ENCODE peak calls at places on chromosomes 11 and 22, in six cellular contexts. T is psoas muscle, Y is neural progenitor cell, H is tibial nerve, C is HFF-Myc, E is endothelial cell of umbilical vein. V is an unnamed sample.
A peak's percentile ranks its signal among the peaks of the same experiment; 100 is the strongest.

GRCh38 chr11:94746721-94747120 is 21.4 kb upstream of the AMOTL1 start:
- DNase-seq in T (no peak), Y (no peak), H (no peak), C (no peak), E (no peak), V (no peak)

GRCh38 chr11:73980001-73980960 is 2.4 kb downstream of the UCP2 start:
- DNase-seq in T (peak; percentile 63), Y (no peak), H (no peak), C (no peak), E (peak; percentile 77), V (no peak)

GRCh38 chr22:47400701-47401591 is 638.5 kb downstream of the TBC1D22A start:
- DNase-seq in T (no peak), Y (no peak), H (no peak), C (no peak), E (no peak), V (no peak)

GRCh38 chr11:115126515-115127208 is 377.6 kb downstream of the CADM1 start:
- DNase-seq in T (no peak), Y (no peak), H (no peak), C (no peak), E (no peak), V (no peak)

GRCh38 chr11:36008576-36008975 is 64.7 kb downstream of the LDLRAD3 start:
- DNase-seq in T (no peak), Y (no peak), H (no peak), C (no peak), E (peak; percentile 84), V (no peak)

GRCh38 chr11:36452987-36453386 is 57.1 kb downstream of the TRAF6 start:
- DNase-seq in T (no peak), Y (no peak), H (no peak), C (no peak), E (no peak), V (no peak)

GRCh38 chr22:31153357-31153756 is 6.6 kb upstream of the RNF185 start:
- DNase-seq in T (no peak), Y (no peak), H (no peak), C (no peak), E (no peak), V (no peak)

GRCh38 chr11:66548774-66549630 is 2.3 kb downstream of the ACTN3 start:
- DNase-seq in T (no peak), Y (no peak), H (no peak), C (no peak), E (no peak), V (no peak)

GRCh38 chr11:126159719-126160344 is 51.6 kb downstream of the RPUSD4 start:
- DNase-seq in T (no peak), Y (peak; percentile 68), H (no peak), C (no peak), E (no peak), V (no peak)

GRCh38 chr11:120807414-120808150 is 216.3 kb upstream of the TBCEL start:
- DNase-seq in T (no peak), Y (no peak), H (no peak), C (peak; percentile 46), E (peak; percentile 61), V (no peak)

GRCh38 chr11:95358516-95359322 is 127.7 kb upstream of the SESN3 start:
- DNase-seq in T (no peak), Y (no peak), H (no peak), C (no peak), E (no peak), V (no peak)

GRCh38 chr11:100942016-100942415 is 187.6 kb downstream of the PGR start:
- DNase-seq in T (no peak), Y (no peak), H (no peak), C (no peak), E (no peak), V (no peak)

GRCh38 chr11:43447124-43447523 is 88.4 kb downstream of the TTC17 start:
- DNase-seq in T (no peak), Y (no peak), H (no peak), C (no peak), E (no peak), V (no peak)

GRCh38 chr11:19430346-19431058 is 189.8 kb upstream of the E2F8 start:
- DNase-seq in T (no peak), Y (no peak), H (no peak), C (no peak), E (no peak), V (no peak)

GRCh38 chr11:20011294-20011951 is 148.9 kb downstream of the DBX1 start:
- DNase-seq in T (no peak), Y (no peak), H (no peak), C (no peak), E (no peak), V (no peak)

GRCh38 chr11:70862093-70862492 is 390.3 kb downstream of the SHANK2 start:
- DNase-seq in T (peak; percentile 25), Y (peak; percentile 16), H (no peak), C (no peak), E (no peak), V (no peak)

GRCh38 chr22:45134313-45134712 is 29.4 kb upstream of the NUP50 start:
- DNase-seq in T (no peak), Y (no peak), H (no peak), C (no peak), E (no peak), V (no peak)

GRCh38 chr11:74570266-74571061 is 21.9 kb upstream of the POLD3 start:
- DNase-seq in T (no peak), Y (peak; percentile 70), H (no peak), C (no peak), E (peak; percentile 71), V (peak; percentile 10)

GRCh38 chr22:27157090-27157489 is 499.7 kb downstream of the MIAT start:
- DNase-seq in T (no peak), Y (no peak), H (no peak), C (no peak), E (no peak), V (no peak)

DNA sequence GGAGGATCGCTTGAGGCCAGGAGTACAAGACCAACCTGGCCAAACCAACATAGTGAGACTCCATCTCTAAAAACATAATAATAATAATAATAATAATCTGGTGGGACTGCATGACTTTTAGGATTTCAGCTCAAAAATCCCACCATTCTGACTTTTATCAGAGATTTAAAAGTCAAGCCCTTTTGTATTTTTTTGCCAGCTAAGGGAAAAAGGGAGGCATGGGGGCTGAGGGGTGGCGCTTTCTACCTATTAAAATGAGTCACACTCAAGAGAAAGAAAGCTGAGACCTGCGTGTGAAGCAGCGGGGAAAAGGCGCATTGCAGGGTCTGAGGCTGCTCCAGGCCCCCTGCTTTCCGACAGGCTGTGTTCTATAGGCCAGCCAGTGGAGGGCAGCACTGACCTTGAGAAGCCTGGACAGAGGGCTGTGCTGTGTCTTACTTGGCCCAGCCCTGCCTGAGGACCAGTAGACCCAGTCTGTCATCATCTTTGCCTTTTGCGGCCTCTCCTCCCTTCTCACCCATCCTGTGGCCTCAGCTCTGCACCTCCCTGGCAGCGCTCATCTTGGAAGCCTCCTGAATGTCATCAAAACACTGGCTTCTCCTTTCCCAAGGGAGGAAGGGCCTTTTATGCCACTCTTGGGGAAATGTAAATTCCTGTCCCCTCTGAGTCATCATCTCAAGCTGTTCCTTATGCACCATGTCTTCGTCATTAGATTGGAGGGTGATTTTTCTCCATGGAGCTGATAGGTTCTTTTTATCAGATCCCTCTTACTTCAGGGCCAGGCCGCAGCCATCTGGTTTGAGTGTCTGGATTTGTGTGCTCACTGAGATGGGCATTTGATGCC is 12.7 kb upstream of the MAPK8IP1 start:
- DNase-seq in T (peak; percentile 66), Y (peak; percentile 89), H (no peak), C (peak; percentile 79), E (peak; percentile 57), V (peak; percentile 65)
- TF ChIP-seq CTCF in T (peak; percentile 67), Y (peak; percentile 82), H (peak; percentile 43), C (peak; percentile 83), E (peak; percentile 84), V (peak; percentile 80)

DNA sequence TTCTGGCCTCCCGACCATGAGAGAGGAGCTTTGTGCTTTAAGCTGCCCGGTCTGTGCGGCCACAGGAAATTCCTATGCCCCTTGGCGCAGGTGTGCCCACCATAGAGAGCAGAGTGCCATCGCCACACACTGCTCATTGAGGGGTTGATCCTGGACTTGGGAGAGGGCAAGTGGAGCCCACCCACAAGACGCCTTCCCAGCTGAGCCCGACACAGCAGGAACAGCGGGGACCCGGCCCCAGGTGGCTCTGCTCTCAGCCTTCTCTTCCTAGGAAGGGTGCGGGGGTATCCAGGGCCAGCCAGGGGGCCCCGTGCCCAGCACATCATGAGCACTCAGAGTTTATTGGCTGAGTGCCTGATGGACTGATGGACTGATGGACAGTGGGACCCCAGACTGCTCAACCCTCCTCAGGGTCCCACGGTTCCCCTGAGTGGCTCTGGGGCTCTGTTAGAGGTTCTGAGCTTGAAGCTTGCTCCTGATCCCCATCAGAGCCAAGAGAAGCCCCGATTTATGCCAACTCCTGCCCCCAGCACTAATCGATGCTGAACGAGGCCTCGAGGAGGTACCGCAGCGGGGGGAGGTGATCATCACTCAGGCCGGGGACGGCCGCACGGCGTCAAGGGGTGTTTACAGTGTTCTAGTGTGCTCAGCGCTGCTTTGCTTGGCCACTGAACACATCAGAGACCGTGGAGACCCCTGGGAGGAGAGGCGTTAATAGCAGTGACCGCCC is 13.5 kb upstream of the MRGPRD start:
- DNase-seq in T (peak; percentile 46), Y (no peak), H (no peak), C (no peak), E (no peak), V (no peak)
- TF ChIP-seq CTCF in T (no peak), Y (no peak), H (no peak), C (no peak), E (no peak), V (no peak)

DNA sequence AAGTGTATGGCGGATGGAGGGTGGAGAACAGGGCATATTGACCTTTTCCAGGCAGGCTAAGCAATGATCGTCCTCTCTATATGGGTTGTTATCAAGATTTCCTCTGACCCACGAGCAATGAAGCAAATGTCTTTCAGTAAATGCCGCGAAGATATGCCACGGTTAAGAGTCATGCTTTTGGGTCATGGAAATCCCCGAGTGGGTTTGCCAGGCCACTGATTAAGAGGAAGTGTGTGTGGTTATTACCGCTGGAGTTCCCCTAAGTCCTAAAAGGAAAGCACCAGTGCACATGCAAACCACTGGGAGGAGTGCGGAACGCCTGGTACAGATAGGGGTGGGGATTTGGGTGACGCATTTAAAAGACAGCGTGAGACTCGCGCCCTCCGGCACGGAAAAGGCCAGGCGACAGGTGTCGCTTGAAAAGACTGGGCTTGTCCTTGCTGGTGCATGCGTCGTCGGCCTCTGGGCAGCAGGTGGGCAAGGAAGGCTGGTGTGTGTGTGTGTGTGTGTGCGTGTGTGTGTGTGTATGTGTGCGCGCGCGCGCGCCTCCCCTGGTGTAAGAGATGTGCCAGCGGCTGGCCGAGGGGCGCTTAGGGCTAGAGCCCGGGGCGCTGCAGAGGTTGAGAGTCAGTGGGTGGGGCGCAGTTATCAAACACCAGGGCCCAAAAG is at the start of gene BIRC3:
- DNase-seq in T (peak; percentile 88), Y (peak; percentile 75), H (peak; percentile 61), C (peak; percentile 78), E (peak; percentile 91), V (peak; percentile 31)
- TF ChIP-seq CTCF in T (peak; percentile 17), Y (peak; percentile 34), H (peak; percentile 21), C (no peak), E (peak; percentile 24), V (peak; percentile 46)

GRCh38 chr11:119324124-119324665 is 7.3 kb upstream of the MCAM start:
- DNase-seq in T (no peak), Y (no peak), H (no peak), C (no peak), E (no peak), V (no peak)

GRCh38 chr11:119320593-119321524 is 3.9 kb upstream of the MCAM start:
- DNase-seq in T (peak; percentile 70), Y (peak; percentile 71), H (no peak), C (no peak), E (peak; percentile 73), V (peak; percentile 59)

GRCh38 chr11:119322360-119322739 is 5.4 kb upstream of the MCAM start:
- DNase-seq in T (no peak), Y (no peak), H (no peak), C (no peak), E (peak; percentile 31), V (no peak)

GRCh38 chr11:119322921-119323531 is 6.1 kb upstream of the MCAM start:
- DNase-seq in T (peak; percentile 34), Y (no peak), H (peak; percentile 7), C (no peak), E (no peak), V (no peak)

GRCh38 chr11:119323532-119324033 is 6.7 kb upstream of the MCAM start:
- DNase-seq in T (peak; percentile 81), Y (peak; percentile 81), H (peak; percentile 75), C (peak; percentile 40), E (peak; percentile 76), V (peak; percentile 90)
- TF ChIP-seq CTCF in T (peak; percentile 70), Y (peak; percentile 92), H (peak; percentile 85), C (peak; percentile 80), E (peak; percentile 80), V (peak; percentile 84)